ENCODE peak calls at places on chromosomes 4 and X, in five cellular contexts. One of them, this sample, is unnamed. For H3K4me1, the result is how much of the 10 kb centered on the place peaks cover.

GRCh38 chrX:119726900-119727555 is 31.4 kb upstream of the SOWAHD start:
- DNase-seq in RWPE2: no peak
- DNase-seq in cardiac muscle cell: no peak
- DNase-seq in esophagus squamous epithelium: no peak
- DNase-seq in HepG2: no peak
- DNase-seq in this sample: no peak

GRCh38 chr4:114025176-114025777 is 45.8 kb upstream of the ARSJ start:
- DNase-seq in RWPE2: no peak
- DNase-seq in cardiac muscle cell: no peak
- DNase-seq in esophagus squamous epithelium: no peak
- DNase-seq in HepG2: peak
- DNase-seq in this sample: no peak

GRCh38 chrX:120144178-120144844 is 14.1 kb upstream of the RHOXF2 start:
- DNase-seq in RWPE2: no peak
- DNase-seq in cardiac muscle cell: peak
- DNase-seq in esophagus squamous epithelium: no peak
- DNase-seq in HepG2: no peak
- DNase-seq in this sample: no peak

GRCh38 chr4:102451266-102451665 is 49.9 kb upstream of the NFKB1 start:
- DNase-seq in RWPE2: no peak
- DNase-seq in cardiac muscle cell: no peak
- DNase-seq in esophagus squamous epithelium: no peak
- DNase-seq in HepG2: no peak
- DNase-seq in this sample: no peak

GRCh38 chr4:65316534-65316933 is 353.8 kb downstream of the EPHA5 start:
- DNase-seq in RWPE2: no peak
- DNase-seq in cardiac muscle cell: no peak
- DNase-seq in esophagus squamous epithelium: no peak
- DNase-seq in HepG2: no peak
- DNase-seq in this sample: no peak

GRCh38 chr4:129335263-129335662 is 239.3 kb downstream of the C4orf33 start:
- DNase-seq in RWPE2: no peak
- DNase-seq in cardiac muscle cell: no peak
- DNase-seq in esophagus squamous epithelium: no peak
- DNase-seq in HepG2: no peak
- DNase-seq in this sample: no peak

GRCh38 chr4:161869511-161869910 is 294.3 kb downstream of the FSTL5 start:
- DNase-seq in RWPE2: no peak
- DNase-seq in cardiac muscle cell: no peak
- DNase-seq in esophagus squamous epithelium: no peak
- DNase-seq in HepG2: no peak
- DNase-seq in this sample: no peak

GRCh38 chr4:172758586-172759340 is 409.8 kb upstream of the GALNT7 start:
- DNase-seq in RWPE2: no peak
- DNase-seq in cardiac muscle cell: peak
- DNase-seq in esophagus squamous epithelium: no peak
- DNase-seq in HepG2: no peak
- DNase-seq in this sample: no peak

GRCh38 chrX:18898091-18898490 is 85.8 kb downstream of the PHKA2 start:
- DNase-seq in RWPE2: no peak
- DNase-seq in cardiac muscle cell: no peak
- DNase-seq in esophagus squamous epithelium: no peak
- DNase-seq in HepG2: no peak
- DNase-seq in this sample: no peak

GRCh38 chr4:133555671-133556070 is 406.6 kb downstream of the PCDH10 start:
- DNase-seq in RWPE2: no peak
- DNase-seq in cardiac muscle cell: peak
- DNase-seq in esophagus squamous epithelium: no peak
- DNase-seq in HepG2: no peak
- DNase-seq in this sample: no peak

GRCh38 chr4:63728480-63729177 is 680.6 kb downstream of the TECRL start:
- DNase-seq in RWPE2: no peak
- DNase-seq in cardiac muscle cell: no peak
- DNase-seq in esophagus squamous epithelium: no peak
- DNase-seq in HepG2: no peak
- DNase-seq in this sample: no peak

GRCh38 chr4:41678086-41678485 is 70.4 kb downstream of the PHOX2B start:
- DNase-seq in RWPE2: no peak
- DNase-seq in cardiac muscle cell: peak
- DNase-seq in esophagus squamous epithelium: no peak
- DNase-seq in HepG2: no peak
- DNase-seq in this sample: no peak

GRCh38 chr4:5376015-5376414 is 324.7 kb downstream of the STK32B start:
- DNase-seq in RWPE2: no peak
- DNase-seq in cardiac muscle cell: no peak
- DNase-seq in esophagus squamous epithelium: no peak
- DNase-seq in HepG2: no peak
- DNase-seq in this sample: no peak

GRCh38 chr4:9765091-9765490 is 16.3 kb upstream of the DRD5 start:
- DNase-seq in RWPE2: no peak
- DNase-seq in cardiac muscle cell: peak
- DNase-seq in esophagus squamous epithelium: no peak
- DNase-seq in HepG2: peak
- DNase-seq in this sample: peak

GRCh38 chr4:136025540-136025939 is 1506.8 kb downstream of the PCDH18 start:
- DNase-seq in RWPE2: no peak
- DNase-seq in cardiac muscle cell: no peak
- DNase-seq in esophagus squamous epithelium: no peak
- DNase-seq in HepG2: no peak
- DNase-seq in this sample: no peak

GRCh38 chr4:38663021-38663800 is 788 bp upstream of the KLF3 start:
- DNase-seq in RWPE2: peak
- DNase-seq in cardiac muscle cell: peak
- DNase-seq in esophagus squamous epithelium: peak
- DNase-seq in HepG2: no peak
- DNase-seq in this sample: peak

GRCh38 chr4:32994956-32995849 is 2275.0 kb downstream of the PCDH7 start:
- DNase-seq in RWPE2: no peak
- DNase-seq in cardiac muscle cell: no peak
- DNase-seq in esophagus squamous epithelium: no peak
- DNase-seq in HepG2: no peak
- DNase-seq in this sample: no peak

GRCh38 chrX:132216806-132217202 is 2.4 kb downstream of the RAP2C start:
- DNase-seq in RWPE2: no peak
- DNase-seq in cardiac muscle cell: peak
- DNase-seq in esophagus squamous epithelium: no peak
- DNase-seq in HepG2: no peak
- DNase-seq in this sample: no peak

GRCh38 chr4:184408021-184408710 is 66.2 kb downstream of the IRF2 start:
- DNase-seq in RWPE2: no peak
- DNase-seq in cardiac muscle cell: peak
- DNase-seq in esophagus squamous epithelium: no peak
- DNase-seq in HepG2: no peak
- DNase-seq in this sample: no peak

GRCh38 chr4:52250124-52250523 is 199.0 kb downstream of the SPATA18 start:
- DNase-seq in RWPE2: no peak
- DNase-seq in cardiac muscle cell: peak
- DNase-seq in esophagus squamous epithelium: no peak
- DNase-seq in HepG2: no peak
- DNase-seq in this sample: peak

GRCh38 chr4:153987291-153987690 is 198.4 kb upstream of the SFRP2 start:
- DNase-seq in RWPE2: no peak
- DNase-seq in cardiac muscle cell: no peak
- DNase-seq in esophagus squamous epithelium: no peak
- DNase-seq in HepG2: no peak
- DNase-seq in this sample: no peak

GRCh38 chrX:34146906-34147305 is 14.8 kb upstream of the FAM47A start:
- DNase-seq in RWPE2: no peak
- DNase-seq in cardiac muscle cell: no peak
- DNase-seq in esophagus squamous epithelium: no peak
- DNase-seq in HepG2: no peak
- DNase-seq in this sample: no peak

GRCh38 chrX:123899701-123900100 is 39.8 kb downstream of the XIAP start:
- DNase-seq in RWPE2: no peak
- DNase-seq in cardiac muscle cell: no peak
- DNase-seq in esophagus squamous epithelium: no peak
- DNase-seq in HepG2: no peak
- DNase-seq in this sample: no peak

GRCh38 chrX:2385224-2385623 is 115.6 kb downstream of the DHRSX start:
- DNase-seq in RWPE2: no peak
- DNase-seq in cardiac muscle cell: peak
- DNase-seq in esophagus squamous epithelium: no peak
- DNase-seq in HepG2: no peak
- DNase-seq in this sample: no peak

GRCh38 chr4:38177792-38178665 is 217.8 kb downstream of the PTTG2 start:
- DNase-seq in RWPE2: no peak
- DNase-seq in cardiac muscle cell: peak
- DNase-seq in esophagus squamous epithelium: no peak
- DNase-seq in HepG2: no peak
- DNase-seq in this sample: peak

GRCh38 chr4:951186-951585 is 18.9 kb downstream of the TMEM175 start:
- DNase-seq in RWPE2: no peak
- DNase-seq in cardiac muscle cell: no peak
- DNase-seq in esophagus squamous epithelium: no peak
- DNase-seq in HepG2: no peak
- DNase-seq in this sample: no peak

GRCh38 chr4:183638436-183638835 is 20.5 kb downstream of the RWDD4 start:
- DNase-seq in RWPE2: no peak
- DNase-seq in cardiac muscle cell: no peak
- DNase-seq in esophagus squamous epithelium: no peak
- DNase-seq in HepG2: no peak
- DNase-seq in this sample: no peak

GRCh38 chr4:142826503-142827241 is 19.4 kb downstream of the INPP4B start:
- DNase-seq in RWPE2: no peak
- DNase-seq in cardiac muscle cell: no peak
- DNase-seq in esophagus squamous epithelium: no peak
- DNase-seq in HepG2: no peak
- DNase-seq in this sample: no peak

GRCh38 chr4:153512952-153513500 is 46.9 kb downstream of the TMEM131L start:
- DNase-seq in RWPE2: no peak
- DNase-seq in cardiac muscle cell: no peak
- DNase-seq in esophagus squamous epithelium: no peak
- DNase-seq in HepG2: no peak
- DNase-seq in this sample: no peak

GRCh38 chr4:37966044-37966443 is 5.8 kb downstream of the PTTG2 start:
- DNase-seq in RWPE2: no peak
- DNase-seq in cardiac muscle cell: no peak
- DNase-seq in esophagus squamous epithelium: no peak
- DNase-seq in HepG2: no peak
- DNase-seq in this sample: no peak

GRCh38 chr4:146647615-146648383 is 9.1 kb downstream of the POU4F2 start:
- DNase-seq in RWPE2: no peak
- DNase-seq in cardiac muscle cell: no peak
- DNase-seq in esophagus squamous epithelium: no peak
- DNase-seq in HepG2: no peak
- DNase-seq in this sample: no peak

GRCh38 chrX:133654801-133655200 is 239.5 kb upstream of the GPC4 start:
- DNase-seq in RWPE2: no peak
- DNase-seq in cardiac muscle cell: peak
- DNase-seq in esophagus squamous epithelium: no peak
- DNase-seq in HepG2: no peak
- DNase-seq in this sample: no peak

GRCh38 chr4:21900211-21900610 is 48.4 kb downstream of the KCNIP4 start:
- DNase-seq in RWPE2: no peak
- DNase-seq in cardiac muscle cell: no peak
- DNase-seq in esophagus squamous epithelium: no peak
- DNase-seq in HepG2: no peak
- DNase-seq in this sample: no peak

GRCh38 chr4:119314356-119314755 is 7.6 kb downstream of the FABP2 start:
- DNase-seq in RWPE2: no peak
- DNase-seq in cardiac muscle cell: peak
- DNase-seq in esophagus squamous epithelium: no peak
- DNase-seq in HepG2: peak
- DNase-seq in this sample: no peak

GRCh38 chr4:186820371-186820990 is 96.8 kb upstream of the FAT1 start:
- DNase-seq in RWPE2: no peak
- DNase-seq in cardiac muscle cell: peak
- DNase-seq in esophagus squamous epithelium: no peak
- DNase-seq in HepG2: no peak
- DNase-seq in this sample: no peak

GRCh38 chrX:12997898-12998687 is 23.2 kb downstream of the TMSB4X start:
- DNase-seq in RWPE2: no peak
- DNase-seq in cardiac muscle cell: no peak
- DNase-seq in esophagus squamous epithelium: no peak
- DNase-seq in HepG2: no peak
- DNase-seq in this sample: peak

GRCh38 chr4:81214518-81215218 is 354 bp downstream of the PRKG2 start:
- DNase-seq in RWPE2: no peak
- DNase-seq in cardiac muscle cell: peak
- DNase-seq in esophagus squamous epithelium: no peak
- DNase-seq in HepG2: no peak
- DNase-seq in this sample: no peak

DNA sequence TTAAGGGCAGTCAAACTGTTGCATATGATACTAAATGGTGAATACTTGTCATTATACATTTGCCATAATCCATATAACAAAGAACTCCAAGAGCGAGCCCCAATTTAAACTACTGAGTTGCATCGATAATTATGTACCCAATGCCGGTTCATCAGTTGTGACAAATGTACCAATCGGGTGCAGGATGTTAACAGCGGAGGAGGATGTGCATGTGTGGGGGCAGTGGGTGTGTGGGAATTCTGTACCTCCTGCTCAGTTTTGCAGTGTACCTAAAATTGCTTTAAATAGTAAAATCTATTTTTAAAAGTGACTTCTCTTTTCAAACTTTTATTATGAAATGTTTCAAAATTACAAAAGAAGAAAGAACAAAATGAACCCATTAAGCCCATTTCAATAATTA is 20.8 kb upstream of the CDS1 start:
- DNase-seq in RWPE2: no peak
- DNase-seq in cardiac muscle cell: no peak
- DNase-seq in esophagus squamous epithelium: no peak
- DNase-seq in HepG2: no peak
- DNase-seq in this sample: no peak
- H3K4me1 ChIP-seq in RWPE2: under half
- H3K4me1 ChIP-seq in cardiac muscle cell: under half
- H3K4me1 ChIP-seq in esophagus squamous epithelium: under half
- H3K4me1 ChIP-seq in HepG2: under half
- H3K4me1 ChIP-seq in this sample: under half

DNA sequence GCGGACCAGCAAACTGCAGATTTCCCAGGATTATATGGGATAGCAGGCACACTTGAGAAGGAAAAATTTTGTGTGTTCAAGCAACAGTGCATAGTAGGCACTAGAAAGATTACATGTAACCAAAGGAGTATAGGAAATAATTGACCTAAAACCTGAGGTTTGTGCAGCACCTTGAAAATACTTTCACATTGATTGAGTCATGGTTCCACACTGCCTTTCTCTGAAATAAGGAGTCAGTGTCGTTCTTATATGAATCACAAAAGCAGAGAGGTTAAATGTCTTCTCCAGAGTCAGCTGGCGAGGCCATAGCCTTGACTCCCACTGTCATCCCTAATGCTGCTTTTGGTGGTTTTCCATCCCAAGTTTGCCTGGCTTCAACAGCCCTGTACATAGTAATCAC is 138.9 kb downstream of the SOWAHB start:
- DNase-seq in RWPE2: no peak
- DNase-seq in cardiac muscle cell: no peak
- DNase-seq in esophagus squamous epithelium: no peak
- DNase-seq in HepG2: no peak
- DNase-seq in this sample: no peak
- H3K4me1 ChIP-seq in RWPE2: under half
- H3K4me1 ChIP-seq in cardiac muscle cell: under half
- H3K4me1 ChIP-seq in esophagus squamous epithelium: under half
- H3K4me1 ChIP-seq in HepG2: under half
- H3K4me1 ChIP-seq in this sample: under half

GRCh38 chr4:74541611-74542177 is 96.8 kb downstream of the AREG start:
- DNase-seq in RWPE2: no peak
- DNase-seq in cardiac muscle cell: no peak
- DNase-seq in esophagus squamous epithelium: no peak
- DNase-seq in HepG2: no peak
- DNase-seq in this sample: peak
- H3K4me1 ChIP-seq in RWPE2: half or more
- H3K4me1 ChIP-seq in cardiac muscle cell: under half
- H3K4me1 ChIP-seq in esophagus squamous epithelium: under half
- H3K4me1 ChIP-seq in HepG2: under half
- H3K4me1 ChIP-seq in this sample: under half

GRCh38 chr4:177566691-177567090 is 124.5 kb upstream of the AGA start:
- DNase-seq in RWPE2: no peak
- DNase-seq in cardiac muscle cell: no peak
- DNase-seq in esophagus squamous epithelium: no peak
- DNase-seq in HepG2: no peak
- DNase-seq in this sample: no peak
- H3K4me1 ChIP-seq in RWPE2: under half
- H3K4me1 ChIP-seq in cardiac muscle cell: under half
- H3K4me1 ChIP-seq in esophagus squamous epithelium: under half
- H3K4me1 ChIP-seq in HepG2: under half
- H3K4me1 ChIP-seq in this sample: under half

This sample was measured in body of pancreas.